ENCODE peak calls at places on chromosomes 4 and X, in four cellular contexts. G, F, K and U are unnamed samples.

GRCh38 chr4:23135792-23136645 is 443.3 kb downstream of the GBA3 start:
- DNase-seq in G (no peak), F (peak; percentile 35), K (peak; percentile 71), U (no peak)

GRCh38 chr4:71944956-71945355 is 86.8 kb upstream of the NPFFR2 start:
- DNase-seq in G (no peak), F (no peak), K (no peak), U (no peak)

GRCh38 chr4:77449996-77450395 is 155.6 kb upstream of the CXCL13 start:
- DNase-seq in G (no peak), F (no peak), K (no peak), U (no peak)

GRCh38 chr4:184039963-184040383 is 134.9 kb downstream of the STOX2 start:
- DNase-seq in G (no peak), F (no peak), K (no peak), U (no peak)

GRCh38 chr4:138697771-138698170 is 317.8 kb upstream of the NOCT start:
- DNase-seq in G (no peak), F (no peak), K (no peak), U (no peak)

GRCh38 chrX:46573331-46573895 is at the start of gene CHST7:
- DNase-seq in G (peak; percentile 79), F (peak; percentile 54), K (peak; percentile 68), U (no peak)

GRCh38 chrX:26649534-26649933 is 433.6 kb downstream of the MAGEB5 start:
- DNase-seq in G (no peak), F (peak; percentile 4), K (peak; percentile 9), U (no peak)

GRCh38 chr4:56640907-56641493 is 40.1 kb downstream of the HOPX start:
- DNase-seq in G (no peak), F (no peak), K (no peak), U (peak; percentile 11)

GRCh38 chr4:168648929-168649328 is 152.1 kb downstream of the PALLD start:
- DNase-seq in G (no peak), F (no peak), K (no peak), U (peak; percentile 76)

GRCh38 chrX:153984351-153985178 is 12.0 kb downstream of the TMEM187 start:
- DNase-seq in G (no peak), F (no peak), K (no peak), U (no peak)

GRCh38 chr4:80179637-80180161 is 17.6 kb upstream of the PRDM8 start:
- DNase-seq in G (no peak), F (no peak), K (no peak), U (no peak)

GRCh38 chr4:152255437-152255836 is 280.5 kb downstream of the FBXW7 start:
- DNase-seq in G (no peak), F (no peak), K (no peak), U (no peak)

GRCh38 chr4:1713003-1713397 is 881 bp upstream of the SLBP start:
- DNase-seq in G (no peak), F (no peak), K (no peak), U (peak; percentile 71)

GRCh38 chr4:120083152-120083551 is 16.5 kb upstream of the MAD2L1 start:
- DNase-seq in G (no peak), F (no peak), K (no peak), U (no peak)

GRCh38 chr4:9952415-9952950 is 68.8 kb downstream of the SLC2A9 start:
- DNase-seq in G (no peak), F (peak; percentile 27), K (no peak), U (no peak)

GRCh38 chr4:1706358-1706757 is 5.8 kb downstream of the SLBP start:
- DNase-seq in G (no peak), F (no peak), K (no peak), U (no peak)

GRCh38 chr4:102129810-102130209 is 215.5 kb downstream of the SLC39A8 start:
- DNase-seq in G (no peak), F (no peak), K (no peak), U (no peak)

GRCh38 chr4:52377563-52377962 is 281.5 kb downstream of the USP46 start:
- DNase-seq in G (no peak), F (no peak), K (no peak), U (no peak)

GRCh38 chrX:47358387-47359065 is 11.9 kb upstream of the ZNF157 start:
- DNase-seq in G (no peak), F (no peak), K (no peak), U (no peak)

GRCh38 chrX:145405012-145405411 is 157.7 kb downstream of the SPANXN1 start:
- DNase-seq in G (no peak), F (peak; percentile 1), K (peak; percentile 50), U (peak; percentile 7)

GRCh38 chrX:12970691-12971202 is 4.2 kb upstream of the TMSB4X start:
- DNase-seq in G (no peak), F (peak; percentile 27), K (peak; percentile 79), U (no peak)

GRCh38 chrX:149370097-149370496 is 135.0 kb downstream of the IDS start:
- DNase-seq in G (no peak), F (no peak), K (no peak), U (no peak)

GRCh38 chrX:112761239-112762207 is 79.1 kb downstream of the AMOT start:
- DNase-seq in G (no peak), F (no peak), K (no peak), U (no peak)

GRCh38 chr4:70556856-70557255 is 35.2 kb upstream of the AMBN start:
- DNase-seq in G (no peak), F (no peak), K (no peak), U (no peak)

GRCh38 chrX:30904186-30904585 is 15.1 kb upstream of the TAB3 start:
- DNase-seq in G (no peak), F (peak; percentile 85), K (no peak), U (no peak)

GRCh38 chr4:128979934-128980333 is 113.4 kb downstream of the SCLT1 start:
- DNase-seq in G (no peak), F (no peak), K (peak; percentile 6), U (peak; percentile 6)

GRCh38 chrX:138745215-138745614 is 33.7 kb upstream of the FGF13 start:
- DNase-seq in G (no peak), F (peak; percentile 12), K (peak; percentile 72), U (peak; percentile 7)

GRCh38 chr4:21819086-21819485 is 129.5 kb downstream of the KCNIP4 start:
- DNase-seq in G (peak; percentile 22), F (no peak), K (no peak), U (no peak)

DNA sequence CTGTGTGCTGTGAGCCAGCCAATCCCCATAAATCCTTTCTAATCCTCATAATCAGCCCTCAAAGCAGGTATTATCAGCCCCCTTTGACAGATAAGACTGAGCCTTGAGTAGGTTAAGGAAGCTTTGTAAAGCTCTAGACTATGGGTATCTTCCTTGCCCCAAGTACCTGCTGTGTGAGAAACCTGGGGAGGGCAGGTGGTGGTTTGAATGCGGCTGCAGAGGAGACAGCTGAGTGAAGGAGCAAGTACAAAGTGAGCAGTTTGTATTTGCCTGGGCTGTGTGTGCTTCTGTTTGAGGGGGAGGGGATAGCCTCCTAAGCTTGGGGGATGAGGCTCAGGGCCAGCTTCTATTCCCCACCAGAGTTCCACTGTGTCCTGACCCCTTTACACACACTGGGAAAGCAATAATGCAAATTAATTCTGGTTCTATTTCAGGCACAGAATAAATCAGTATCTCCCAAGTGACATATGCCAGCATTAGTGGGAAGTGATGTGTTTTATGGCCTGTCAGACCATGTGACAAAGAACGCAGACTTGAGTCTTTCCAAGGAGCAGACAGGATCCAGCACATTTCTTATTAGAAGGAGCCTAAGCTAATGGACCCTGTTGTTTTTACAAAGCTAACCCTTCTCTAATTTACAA is 63.5 kb downstream of the EVC start:
- DNase-seq in G (no peak), F (no peak), K (no peak), U (no peak)
- H3K9me3 ChIP-seq in G (peaks cover 17% of the 10 kb centered on the region), F (peaks cover 26% of the 10 kb centered on the region), K (peaks cover 19% of the 10 kb centered on the region), U (peaks cover 7% of the 10 kb centered on the region)

DNA sequence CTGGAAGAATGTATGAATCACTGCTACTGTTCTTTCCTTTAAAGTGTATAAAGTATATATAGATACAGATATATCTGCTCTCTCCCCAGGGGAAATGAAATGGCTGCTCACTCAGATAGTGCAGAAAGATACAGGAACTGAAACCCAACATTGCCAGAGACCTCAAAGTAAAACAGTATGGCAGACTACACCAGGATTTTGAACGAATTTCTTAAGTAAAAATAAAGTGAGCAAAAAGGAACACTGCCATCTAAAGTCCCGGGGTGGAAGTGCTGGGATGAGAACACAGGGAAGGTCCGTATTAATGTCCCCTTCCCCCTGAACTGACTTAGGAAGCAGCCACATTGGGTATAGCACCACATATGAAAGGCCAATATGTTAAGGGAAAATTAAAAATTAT is 93.4 kb downstream of the TMA16 start:
- DNase-seq in G (no peak), F (peak; percentile 16), K (no peak), U (no peak)
- TF ChIP-seq CTCF in G (no peak), F (no peak), K (peak; percentile 8), U (no peak)

DNA sequence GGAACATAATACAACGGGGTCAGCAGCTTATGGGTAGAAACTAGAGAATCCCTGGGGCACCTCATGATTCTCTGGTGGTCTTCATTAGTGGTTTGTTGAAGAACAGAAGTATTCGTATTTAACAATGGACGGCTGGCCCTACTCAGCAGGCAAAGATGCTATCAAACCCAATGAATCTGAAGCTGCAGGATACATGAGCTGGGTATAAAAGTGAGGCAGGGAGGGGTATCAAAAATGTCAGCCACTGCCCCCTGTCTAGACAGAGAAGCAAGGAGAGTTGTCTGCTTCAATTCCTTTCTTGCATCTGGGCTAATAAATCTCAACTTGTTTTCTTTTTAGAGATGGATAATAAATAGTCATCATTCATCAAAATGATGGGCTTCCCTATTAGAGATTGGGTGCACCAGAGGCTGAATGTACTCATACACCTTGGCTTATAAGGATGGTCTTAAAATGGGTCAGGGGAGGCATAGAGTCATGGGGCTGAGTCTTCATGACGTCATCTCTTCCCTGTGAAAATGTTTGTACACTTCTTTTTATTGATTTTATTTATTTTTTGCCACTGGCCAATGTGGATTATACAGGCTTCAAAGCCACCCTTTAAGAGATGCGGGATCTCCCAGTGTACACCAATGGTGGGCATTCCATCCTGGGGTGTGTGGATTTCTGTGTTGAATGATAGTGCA is 259.5 kb downstream of the SHOX start:
- DNase-seq in G (no peak), F (no peak), K (no peak), U (no peak)
- H3K9me3 ChIP-seq in G (peaks cover 20% of the 10 kb centered on the region), F (peaks cover 27% of the 10 kb centered on the region), K (no peaks in the 10 kb centered on the region), U (no peaks in the 10 kb centered on the region)

DNA sequence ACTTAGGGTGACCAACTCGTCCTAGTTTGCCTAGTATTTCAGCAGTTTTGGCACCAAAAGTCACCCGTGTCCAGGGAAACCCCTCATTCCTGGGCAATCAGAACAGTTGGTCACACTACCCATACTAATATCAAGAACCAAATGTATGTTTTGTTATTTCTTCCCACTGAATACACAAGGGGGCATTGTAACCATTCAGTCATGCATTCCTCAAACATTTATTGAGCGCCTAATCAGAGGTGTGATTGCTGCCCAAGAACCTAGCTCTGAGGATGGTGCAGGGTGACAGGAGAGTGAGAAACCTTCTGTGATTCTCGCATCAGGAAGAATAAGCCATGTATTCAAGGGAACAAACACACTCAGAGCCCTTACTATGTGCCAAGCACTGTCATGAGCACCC is 69.8 kb upstream of the RAI2 start:
- DNase-seq in G (no peak), F (no peak), K (no peak), U (no peak)
- TF ChIP-seq CTCF in G (no peak), F (no peak), K (no peak), U (no peak)

DNA sequence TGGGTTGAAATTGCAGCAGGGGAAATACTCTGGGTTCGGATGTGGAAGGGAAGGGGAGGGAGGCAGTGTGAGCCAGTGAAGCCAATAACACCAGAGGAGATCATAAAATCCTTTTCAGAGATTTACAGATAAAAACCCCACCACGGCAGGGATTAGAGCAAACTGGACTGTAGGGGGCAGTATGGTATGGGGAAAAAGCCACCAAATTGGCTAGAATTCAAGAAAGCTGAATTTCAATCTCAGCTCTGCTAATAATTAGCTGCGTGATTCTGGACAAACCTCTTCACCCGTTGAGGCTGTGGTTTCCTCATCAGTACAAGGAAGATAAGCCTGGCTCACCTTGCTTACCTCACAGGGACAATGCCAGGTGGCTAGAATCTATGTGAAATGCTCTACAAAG is 108.1 kb downstream of the ATG4A start:
- DNase-seq in G (no peak), F (peak; percentile 2), K (peak; percentile 62), U (peak; percentile 44)
- H3K9me3 ChIP-seq in G (no peaks in the 10 kb centered on the region), F (no peaks in the 10 kb centered on the region), K (no peaks in the 10 kb centered on the region), U (no peaks in the 10 kb centered on the region)